ENCODE peak calls at places on chromosome X, in six cellular contexts. One of them, this sample, is unnamed.

GRCh38 chrX:13826770-13827169 is 9.9 kb upstream of the GPM6B start:
- DNase-seq in CD4-positive, alpha-beta T cell: no peak
- DNase-seq in activated naive CD8-positive, alpha-beta T cell treated with anti-CD3 and anti-CD28 coated beads, Interleukin-2, amount 10 ng/mL, durations not matched to agents 7 days and 5 days: no peak
- DNase-seq in stimulated activated naive CD8-positive, alpha-beta T cell treated with anti-CD3 and anti-CD28 coated beads, Interleukin-15, Interleukin-2, amounts not matched to agents 100 U/mL and 50 U/mL, for 24 hours: no peak
- DNase-seq in mucosa of gallbladder: no peak
- DNase-seq in SK-N-DZ: no peak
- DNase-seq in this sample: no peak

GRCh38 chrX:12360389-12360788 is 222.1 kb downstream of the FRMPD4 start:
- DNase-seq in CD4-positive, alpha-beta T cell: no peak
- DNase-seq in activated naive CD8-positive, alpha-beta T cell treated with anti-CD3 and anti-CD28 coated beads, Interleukin-2, amount 10 ng/mL, durations not matched to agents 7 days and 5 days: no peak
- DNase-seq in stimulated activated naive CD8-positive, alpha-beta T cell treated with anti-CD3 and anti-CD28 coated beads, Interleukin-15, Interleukin-2, amounts not matched to agents 100 U/mL and 50 U/mL, for 24 hours: no peak
- DNase-seq in mucosa of gallbladder: no peak
- DNase-seq in SK-N-DZ: no peak
- DNase-seq in this sample: no peak

GRCh38 chrX:150084474-150085229 is 146.4 kb upstream of the EOLA2 start:
- DNase-seq in CD4-positive, alpha-beta T cell: no peak
- DNase-seq in activated naive CD8-positive, alpha-beta T cell treated with anti-CD3 and anti-CD28 coated beads, Interleukin-2, amount 10 ng/mL, durations not matched to agents 7 days and 5 days: no peak
- DNase-seq in stimulated activated naive CD8-positive, alpha-beta T cell treated with anti-CD3 and anti-CD28 coated beads, Interleukin-15, Interleukin-2, amounts not matched to agents 100 U/mL and 50 U/mL, for 24 hours: no peak
- DNase-seq in mucosa of gallbladder: no peak
- DNase-seq in SK-N-DZ: no peak
- DNase-seq in this sample: no peak

GRCh38 chrX:101708180-101708579 is 48.5 kb upstream of the ARMCX2 start:
- DNase-seq in CD4-positive, alpha-beta T cell: no peak
- DNase-seq in activated naive CD8-positive, alpha-beta T cell treated with anti-CD3 and anti-CD28 coated beads, Interleukin-2, amount 10 ng/mL, durations not matched to agents 7 days and 5 days: no peak
- DNase-seq in stimulated activated naive CD8-positive, alpha-beta T cell treated with anti-CD3 and anti-CD28 coated beads, Interleukin-15, Interleukin-2, amounts not matched to agents 100 U/mL and 50 U/mL, for 24 hours: no peak
- DNase-seq in mucosa of gallbladder: no peak
- DNase-seq in SK-N-DZ: no peak
- DNase-seq in this sample: no peak

GRCh38 chrX:86407371-86407770 is 259.1 kb downstream of the DACH2 start:
- DNase-seq in CD4-positive, alpha-beta T cell: no peak
- DNase-seq in activated naive CD8-positive, alpha-beta T cell treated with anti-CD3 and anti-CD28 coated beads, Interleukin-2, amount 10 ng/mL, durations not matched to agents 7 days and 5 days: no peak
- DNase-seq in stimulated activated naive CD8-positive, alpha-beta T cell treated with anti-CD3 and anti-CD28 coated beads, Interleukin-15, Interleukin-2, amounts not matched to agents 100 U/mL and 50 U/mL, for 24 hours: no peak
- DNase-seq in mucosa of gallbladder: no peak
- DNase-seq in SK-N-DZ: no peak
- DNase-seq in this sample: no peak

GRCh38 chrX:3706481-3706880 is 7.0 kb downstream of the PRKX start:
- DNase-seq in CD4-positive, alpha-beta T cell: no peak
- DNase-seq in activated naive CD8-positive, alpha-beta T cell treated with anti-CD3 and anti-CD28 coated beads, Interleukin-2, amount 10 ng/mL, durations not matched to agents 7 days and 5 days: no peak
- DNase-seq in stimulated activated naive CD8-positive, alpha-beta T cell treated with anti-CD3 and anti-CD28 coated beads, Interleukin-15, Interleukin-2, amounts not matched to agents 100 U/mL and 50 U/mL, for 24 hours: no peak
- DNase-seq in mucosa of gallbladder: no peak
- DNase-seq in SK-N-DZ: no peak
- DNase-seq in this sample: no peak

GRCh38 chrX:80335062-80335830 is 85.0 kb upstream of the TENT5D start:
- DNase-seq in CD4-positive, alpha-beta T cell: no peak
- DNase-seq in activated naive CD8-positive, alpha-beta T cell treated with anti-CD3 and anti-CD28 coated beads, Interleukin-2, amount 10 ng/mL, durations not matched to agents 7 days and 5 days: no peak
- DNase-seq in stimulated activated naive CD8-positive, alpha-beta T cell treated with anti-CD3 and anti-CD28 coated beads, Interleukin-15, Interleukin-2, amounts not matched to agents 100 U/mL and 50 U/mL, for 24 hours: peak
- DNase-seq in mucosa of gallbladder: peak
- DNase-seq in SK-N-DZ: no peak
- DNase-seq in this sample: no peak

GRCh38 chrX:41722816-41723215 is 1.2 kb upstream of the GPR82 start:
- DNase-seq in CD4-positive, alpha-beta T cell: no peak
- DNase-seq in activated naive CD8-positive, alpha-beta T cell treated with anti-CD3 and anti-CD28 coated beads, Interleukin-2, amount 10 ng/mL, durations not matched to agents 7 days and 5 days: no peak
- DNase-seq in stimulated activated naive CD8-positive, alpha-beta T cell treated with anti-CD3 and anti-CD28 coated beads, Interleukin-15, Interleukin-2, amounts not matched to agents 100 U/mL and 50 U/mL, for 24 hours: no peak
- DNase-seq in mucosa of gallbladder: no peak
- DNase-seq in SK-N-DZ: no peak
- DNase-seq in this sample: no peak

GRCh38 chrX:19954707-19955106 is 36.2 kb downstream of the BCLAF3 start:
- DNase-seq in CD4-positive, alpha-beta T cell: no peak
- DNase-seq in activated naive CD8-positive, alpha-beta T cell treated with anti-CD3 and anti-CD28 coated beads, Interleukin-2, amount 10 ng/mL, durations not matched to agents 7 days and 5 days: no peak
- DNase-seq in stimulated activated naive CD8-positive, alpha-beta T cell treated with anti-CD3 and anti-CD28 coated beads, Interleukin-15, Interleukin-2, amounts not matched to agents 100 U/mL and 50 U/mL, for 24 hours: no peak
- DNase-seq in mucosa of gallbladder: no peak
- DNase-seq in SK-N-DZ: no peak
- DNase-seq in this sample: no peak